ENCODE peak calls at places on chromosomes 6 and 20, in nine cellular contexts. A, R, G, T, Q, O, U, C and J are unnamed samples.

GRCh38 chr6:126071000-126071647 is 84.8 kb downstream of the TRMT11 start:
- DNase-seq in R (no peak), G (no peak), A (no peak), U (no peak), O (peak; percentile 6), Q (no peak), C (no peak), T (no peak), J (no peak)

GRCh38 chr6:105545206-105545920 is 142.5 kb upstream of the PREP start:
- DNase-seq in C (no peak), O (peak; percentile 83), G (no peak), A (no peak), Q (no peak), U (no peak), T (no peak), R (peak; percentile 71), J (no peak)

GRCh38 chr20:62710886-62711702 is 2.5 kb downstream of the NTSR1 start:
- DNase-seq in T (no peak), C (no peak), U (peak; percentile 32), O (peak; percentile 32), R (peak; percentile 7), A (no peak), Q (peak; percentile 84), G (no peak), J (no peak)

GRCh38 chr6:136725124-136725523 is 67.2 kb downstream of the MAP3K5 start:
- DNase-seq in U (no peak), C (no peak), A (no peak), Q (no peak), O (no peak), G (no peak), R (no peak), T (no peak), J (no peak)

GRCh38 chr6:73394577-73395354 is at the start of gene DDX43:
- DNase-seq in R (peak; percentile 15), A (no peak), U (peak; percentile 45), Q (peak; percentile 73), T (peak; percentile 66), O (peak; percentile 58), C (peak; percentile 10), G (peak; percentile 7), J (peak; percentile 23)

GRCh38 chr6:164085552-164086325 is 671.2 kb downstream of the QKI start:
- DNase-seq in T (no peak), A (no peak), G (no peak), O (peak; percentile 2), Q (no peak), U (no peak), R (no peak), C (no peak), J (no peak)

GRCh38 chr6:32894085-32895005 is 40.4 kb downstream of the PSMB9 start:
- DNase-seq in T (peak; percentile 95), U (peak; percentile 96), A (peak; percentile 84), Q (peak; percentile 83), O (peak; percentile 91), R (peak; percentile 85), C (peak; percentile 94), G (peak; percentile 51), J (peak; percentile 90)

GRCh38 chr20:4113546-4113945 is 98.2 kb upstream of the RNF24 start:
- DNase-seq in U (no peak), Q (no peak), O (no peak), A (no peak), T (no peak), C (no peak), G (no peak), R (no peak), J (no peak)

GRCh38 chr6:46932526-46932925 is 10.8 kb upstream of the ADGRF5 start:
- DNase-seq in U (no peak), G (no peak), T (no peak), Q (peak; percentile 70), R (peak; percentile 52), A (no peak), O (peak; percentile 24), C (no peak), J (no peak)

GRCh38 chr6:52305385-52305784 is 20.8 kb upstream of the MCM3 start:
- DNase-seq in A (no peak), G (no peak), C (no peak), R (no peak), O (peak; percentile 29), T (no peak), Q (no peak), U (no peak), J (no peak)

GRCh38 chr6:44494011-44494501 is 106.5 kb downstream of the CDC5L start:
- DNase-seq in C (no peak), G (no peak), A (no peak), O (peak; percentile 91), T (no peak), U (no peak), Q (peak; percentile 74), R (peak; percentile 92), J (no peak)

GRCh38 chr20:45487231-45487635 is 17.7 kb downstream of the WFDC2 start:
- DNase-seq in C (no peak), R (no peak), Q (no peak), A (no peak), G (no peak), O (no peak), U (no peak), T (no peak), J (no peak)

GRCh38 chr6:47737406-47737805 is 39.0 kb downstream of the ADGRF4 start:
- DNase-seq in R (no peak), Q (no peak), C (no peak), T (no peak), U (no peak), G (no peak), A (no peak), O (peak; percentile 13), J (no peak)

GRCh38 chr6:142013875-142014495 is 118.7 kb upstream of the GJE1 start:
- DNase-seq in Q (no peak), T (no peak), G (no peak), C (no peak), R (peak; percentile 44), U (no peak), O (peak; percentile 23), A (no peak), J (no peak)

GRCh38 chr20:62942456-62942855 is 4.5 kb downstream of the GID8 start:
- DNase-seq in A (no peak), R (no peak), G (no peak), U (no peak), T (no peak), C (no peak), O (no peak), Q (no peak), J (no peak)

GRCh38 chr6:31713991-31714684 is 1.0 kb upstream of the LY6G6D start:
- DNase-seq in T (no peak), A (no peak), C (no peak), G (no peak), U (peak; percentile 34), Q (no peak), O (no peak), R (no peak), J (no peak)

DNA sequence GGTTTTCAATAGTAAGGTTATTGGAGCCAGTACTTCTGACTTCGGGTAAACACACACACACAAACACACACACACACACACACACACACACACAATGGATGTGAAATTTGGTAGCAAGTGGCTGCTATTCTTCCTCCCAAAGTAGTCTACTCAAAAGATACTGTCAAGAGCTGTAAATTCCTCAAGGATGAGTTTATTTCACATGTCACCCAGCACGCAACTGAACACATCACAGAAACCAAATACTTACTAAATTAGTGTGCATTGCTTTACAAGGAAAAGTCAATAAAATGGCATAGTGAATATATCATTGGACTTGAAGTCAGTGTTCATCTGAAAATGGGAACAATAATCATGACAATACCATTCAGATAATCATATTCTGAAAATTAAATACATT is 32.9 kb downstream of the MMUT start:
- DNase-seq in G (no peak), C (no peak), A (no peak), Q (no peak), O (peak; percentile 28), R (peak; percentile 49), U (no peak), T (no peak), J (no peak)
- H3K27me3 ChIP-seq in G (no peaks in the 10 kb centered on the region), C (no peaks in the 10 kb centered on the region), A (no peaks in the 10 kb centered on the region), Q (no peaks in the 10 kb centered on the region), O (no peaks in the 10 kb centered on the region), R (no peaks in the 10 kb centered on the region), U (no peaks in the 10 kb centered on the region), T (no peaks in the 10 kb centered on the region), J (no peaks in the 10 kb centered on the region)

DNA sequence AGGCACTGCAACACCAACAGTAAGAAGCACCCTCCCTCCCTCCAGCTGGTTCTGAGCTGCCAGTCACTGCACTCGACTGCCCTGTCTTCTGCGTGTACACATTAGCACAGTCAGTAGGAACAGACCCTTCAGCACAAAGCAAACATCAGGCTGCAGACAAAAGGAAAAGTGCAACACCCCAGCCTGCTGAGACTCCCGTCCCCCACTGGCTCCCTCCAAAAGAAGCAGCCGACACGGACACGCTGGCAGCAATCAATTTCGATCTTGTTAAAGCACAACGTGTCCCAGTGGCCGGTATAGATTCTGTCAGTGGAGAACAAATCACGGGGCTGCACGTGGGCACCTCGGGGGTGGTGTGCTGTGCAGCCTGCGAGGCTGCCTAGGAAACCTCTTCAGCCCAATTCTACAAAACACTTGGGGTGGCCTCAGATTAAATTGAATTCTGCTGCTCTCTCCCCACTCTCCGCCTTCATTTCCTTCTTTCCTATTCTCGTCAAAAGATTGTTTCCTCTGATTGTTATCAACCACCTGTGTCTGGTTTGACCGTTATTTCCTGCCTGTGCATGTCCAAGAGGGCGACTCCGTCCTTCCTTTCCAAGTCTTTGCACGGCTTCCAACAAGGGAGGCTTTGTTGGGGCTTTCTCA is 38.7 kb downstream of the TRAF3IP2 start:
- DNase-seq in R (no peak), U (no peak), A (no peak), C (no peak), G (no peak), T (no peak), Q (no peak), O (peak; percentile 27), J (peak; percentile 24)
- H3K36me3 ChIP-seq in R (peaks cover 43% of the 10 kb centered on the region), U (peaks cover 12% of the 10 kb centered on the region), A (peaks cover 14% of the 10 kb centered on the region), C (peaks cover under 1% of the 10 kb centered on the region), G (peaks cover 3% of the 10 kb centered on the region), T (no peaks in the 10 kb centered on the region), Q (peaks cover 35% of the 10 kb centered on the region), O (peaks cover 39% of the 10 kb centered on the region), J (peaks cover 50% of the 10 kb centered on the region)

GRCh38 chr6:69338431-69339162 is 458.2 kb downstream of the LMBRD1 start:
- DNase-seq in A (no peak), R (no peak), U (no peak), G (no peak), T (no peak), O (no peak), Q (no peak), C (no peak), J (no peak)
- H3K27me3 ChIP-seq in A (no peaks in the 10 kb centered on the region), R (no peaks in the 10 kb centered on the region), U (no peaks in the 10 kb centered on the region), G (no peaks in the 10 kb centered on the region), T (no peaks in the 10 kb centered on the region), O (no peaks in the 10 kb centered on the region), Q (no peaks in the 10 kb centered on the region), C (no peaks in the 10 kb centered on the region), J (no peaks in the 10 kb centered on the region)

GRCh38 chr20:25508083-25508770 is 77.1 kb downstream of the NINL start:
- DNase-seq in O (peak; percentile 82), U (peak; percentile 20), A (no peak), G (no peak), R (peak; percentile 18), T (peak; percentile 45), Q (peak; percentile 66), C (no peak), J (no peak)
- H3K36me3 ChIP-seq in O (no peaks in the 10 kb centered on the region), U (no peaks in the 10 kb centered on the region), A (peaks cover 21% of the 10 kb centered on the region), G (no peaks in the 10 kb centered on the region), R (peaks cover 6% of the 10 kb centered on the region), T (no peaks in the 10 kb centered on the region), Q (peaks cover 3% of the 10 kb centered on the region), C (peaks cover 6% of the 10 kb centered on the region), J (no peaks in the 10 kb centered on the region)

DNA sequence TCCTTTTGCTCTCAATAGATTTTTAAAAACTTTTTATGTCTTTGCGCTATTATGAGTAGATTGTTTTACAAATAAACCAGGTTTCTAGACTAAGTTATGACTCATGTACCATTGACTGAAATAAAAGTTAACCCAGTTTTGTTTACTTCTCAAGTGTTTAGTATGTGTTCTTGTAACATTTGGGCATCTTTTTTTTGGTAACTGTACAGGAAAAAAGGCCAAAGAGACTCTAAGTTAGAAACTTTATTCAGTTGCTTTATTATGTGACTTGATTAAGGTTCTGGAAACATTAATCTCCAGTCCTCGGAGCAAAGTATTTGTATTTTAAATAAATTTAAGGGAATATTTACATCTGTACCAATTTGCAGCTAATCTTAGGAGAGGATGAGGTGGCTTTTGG is 2.9 kb downstream of the NKAIN2 start:
- DNase-seq in U (no peak), C (no peak), Q (no peak), R (no peak), T (no peak), A (no peak), O (no peak), G (no peak), J (no peak)
- H3K27me3 ChIP-seq in U (peaks cover 80% of the 10 kb centered on the region), C (no peaks in the 10 kb centered on the region), Q (peaks cover 24% of the 10 kb centered on the region), R (peaks cover 10% of the 10 kb centered on the region), T (no peaks in the 10 kb centered on the region), A (peaks cover 12% of the 10 kb centered on the region), O (peaks cover 52% of the 10 kb centered on the region), G (no peaks in the 10 kb centered on the region), J (no peaks in the 10 kb centered on the region)